ENCODE peak calls at places on chromosome 7, in six cellular contexts. V is neural progenitor cell; Z is psoas muscle; I is left ventricle myocardium inferior; Q is OCI-LY7; O is CD8-positive, alpha-beta T cell. N is an unnamed sample.
A peak's percentile ranks its signal among the peaks of the same experiment; 100 is the strongest.

GRCh38 chr7:27966219-27966780 is 214.3 kb downstream of the JAZF1 start:
- DNase-seq in O (no peak), I (no peak), V (no peak), Z (no peak), Q (peak; percentile 22), N (no peak)

GRCh38 chr7:18425873-18426520 is 69.6 kb upstream of the HDAC9 start:
- DNase-seq in I (no peak), O (no peak), Z (no peak), Q (no peak), V (no peak), N (no peak)

GRCh38 chr7:78968951-78969350 is 484.5 kb downstream of the MAGI2 start:
- DNase-seq in Q (no peak), V (no peak), I (no peak), O (no peak), Z (no peak), N (no peak)

GRCh38 chr7:38863609-38864291 is 45.2 kb downstream of the VPS41 start:
- DNase-seq in I (no peak), V (no peak), Z (no peak), O (no peak), Q (no peak), N (no peak)

GRCh38 chr7:96727534-96728088 is 18.0 kb upstream of the SEM1 start:
- DNase-seq in Q (no peak), I (no peak), V (no peak), O (no peak), Z (no peak), N (no peak)

GRCh38 chr7:114519215-114519614 is 104.6 kb downstream of the FOXP2 start:
- DNase-seq in Z (no peak), Q (no peak), V (peak; percentile 1), I (no peak), O (no peak), N (no peak)

GRCh38 chr7:41624818-41625217 is 78.1 kb downstream of the INHBA start:
- DNase-seq in Z (no peak), I (no peak), V (no peak), O (no peak), Q (no peak), N (no peak)

GRCh38 chr7:71220210-71220695 is 88.3 kb downstream of the GALNT17 start:
- DNase-seq in O (no peak), I (no peak), Q (no peak), V (no peak), Z (no peak), N (peak; percentile 75)

GRCh38 chr7:38506756-38507155 is 124.4 kb downstream of the AMPH start:
- DNase-seq in V (no peak), Q (no peak), O (no peak), I (no peak), Z (no peak), N (no peak)

GRCh38 chr7:76280408-76280807 is 22.1 kb upstream of the HSPB1 start:
- DNase-seq in Z (no peak), Q (no peak), O (no peak), V (peak; percentile 57), I (no peak), N (no peak)

GRCh38 chr7:113775401-113775800 is 143.4 kb downstream of the PPP1R3A start:
- DNase-seq in Z (no peak), O (no peak), V (no peak), I (no peak), Q (no peak), N (no peak)

GRCh38 chr7:112080441-112080840 is 125.8 kb downstream of the DOCK4 start:
- DNase-seq in Z (no peak), V (no peak), Q (peak; percentile 18), I (no peak), O (no peak), N (no peak)

GRCh38 chr7:47581821-47582747 is at the start of gene TNS3:
- DNase-seq in O (no peak), I (peak; percentile 44), Q (peak; percentile 71), V (peak; percentile 81), Z (peak; percentile 65), N (peak; percentile 45)

GRCh38 chr7:6375346-6376101 is 72.2 kb downstream of the DAGLB start:
- DNase-seq in I (no peak), Z (no peak), O (no peak), Q (peak; percentile 62), V (peak; percentile 45), N (peak; percentile 36)

GRCh38 chr7:32206987-32207386 is 136.8 kb upstream of the PDE1C start:
- DNase-seq in I (peak; percentile 19), V (peak; percentile 69), O (no peak), Q (no peak), Z (no peak), N (peak; percentile 37)

GRCh38 chr7:124762611-124763143 is 2.9 kb downstream of the GPR37 start:
- DNase-seq in Z (no peak), Q (no peak), V (no peak), I (no peak), O (no peak), N (no peak)

GRCh38 chr7:95527033-95527775 is 41.5 kb downstream of the ASB4 start:
- DNase-seq in V (peak; percentile 81), Q (peak; percentile 49), O (no peak), Z (peak; percentile 67), I (no peak), N (peak; percentile 65)

DNA sequence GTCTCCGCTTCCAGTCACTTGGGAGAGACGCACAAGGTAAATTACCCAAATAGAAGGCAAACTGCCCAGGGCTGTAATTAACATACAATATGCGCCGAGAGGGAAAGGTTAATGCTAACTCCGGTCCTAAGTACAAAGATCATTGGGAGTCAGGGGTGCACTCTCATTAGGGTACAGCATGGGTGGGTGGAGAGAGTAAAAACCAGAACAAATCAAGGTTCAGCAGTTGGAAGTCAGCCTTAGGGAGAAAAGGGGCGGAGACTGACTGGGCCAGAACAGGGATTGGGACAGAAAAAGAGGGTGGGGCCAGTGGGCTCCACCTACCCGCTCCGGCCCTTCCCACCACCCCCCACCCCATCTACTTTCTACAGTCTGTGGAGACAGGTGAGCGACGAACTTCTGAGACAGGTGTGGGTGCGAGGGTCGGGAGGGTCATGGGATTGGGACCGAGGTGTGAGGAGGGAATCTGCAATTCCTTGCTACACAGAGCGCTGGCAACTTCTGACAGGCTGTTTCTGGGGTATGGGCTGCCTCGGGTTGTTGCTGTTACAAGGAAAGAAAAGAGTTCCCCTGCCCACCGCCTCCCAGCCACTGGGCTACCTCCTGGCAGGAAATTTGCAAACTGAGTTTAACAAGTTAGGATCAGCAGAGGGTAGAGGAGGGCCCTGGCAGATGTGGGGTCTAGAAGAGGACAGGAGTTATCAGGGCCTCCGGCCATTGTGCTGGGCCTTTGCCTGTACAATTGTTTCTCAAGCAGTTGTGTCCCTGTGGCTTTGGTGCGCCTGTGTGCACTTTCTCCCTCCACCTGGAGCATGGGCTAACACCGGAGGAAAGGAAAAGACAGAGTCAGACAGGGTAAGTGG is at the start of gene TMEM139:
- DNase-seq in V (peak; percentile 51), Z (no peak), I (no peak), O (no peak), Q (no peak), N (no peak)
- H3K4me3 ChIP-seq in V (no peak within 1 kb of the TSS), Z (no peak within 1 kb of the TSS), I (peak within 1 kb of the TSS; percentile 57), O (no peak within 1 kb of the TSS), Q (peak within 1 kb of the TSS; percentile 42), N (no peak within 1 kb of the TSS)

DNA sequence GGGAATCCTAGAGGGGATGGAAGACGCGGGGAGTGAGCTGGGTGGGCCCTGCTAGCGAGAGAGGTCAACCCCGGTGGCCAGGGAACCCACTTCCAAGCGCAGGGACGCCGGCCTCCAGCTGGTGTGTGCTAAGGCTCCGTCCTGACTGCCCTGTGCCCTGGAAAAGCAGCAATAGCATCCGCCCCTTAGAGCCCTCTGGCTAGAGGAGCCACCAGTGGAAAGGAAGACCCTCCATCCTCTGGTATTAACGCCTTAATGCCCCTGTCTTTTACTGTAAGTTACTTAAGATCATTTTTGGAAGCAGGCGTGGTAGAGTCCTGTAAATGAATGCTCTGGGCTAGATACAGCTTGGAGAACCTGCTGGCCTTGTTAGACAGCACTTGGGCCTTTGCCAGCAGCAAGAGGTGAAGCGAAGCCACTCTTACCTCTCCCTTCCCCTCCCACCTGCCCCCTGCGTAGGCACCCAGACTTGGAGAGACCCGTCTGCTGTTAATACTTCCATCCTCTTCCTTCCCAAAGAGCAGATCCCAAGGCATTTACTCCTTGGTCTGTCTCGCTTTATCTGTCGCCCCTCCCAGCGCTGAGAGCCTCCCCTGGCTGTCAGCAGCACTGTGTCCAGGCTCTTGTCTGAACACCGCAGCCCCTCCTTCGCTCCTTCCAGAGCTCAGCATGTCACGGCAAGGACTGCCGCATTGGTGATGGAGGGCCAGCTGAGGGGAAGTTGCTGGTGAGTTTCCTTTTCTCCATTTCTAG is 4.6 kb downstream of the REPIN1 start:
- DNase-seq in V (peak; percentile 1), Z (peak; percentile 51), O (no peak), Q (peak; percentile 45), I (no peak), N (no peak)
- H3K36me3 ChIP-seq in V (no peaks in the 10 kb centered on the region), Z (peaks cover 51% of the 10 kb centered on the region), O (peaks cover 6% of the 10 kb centered on the region), Q (no peaks in the 10 kb centered on the region), I (peaks cover 41% of the 10 kb centered on the region), N (no peaks in the 10 kb centered on the region)

GRCh38 chr7:140610204-140611165 is 30.1 kb downstream of the DENND2A start:
- DNase-seq in Q (no peak), Z (no peak), I (no peak), O (no peak), V (no peak), N (no peak)
- H3K4me1 ChIP-seq in Q (no peaks in the 10 kb centered on the region), Z (peaks cover 8% of the 10 kb centered on the region), I (peaks cover 75% of the 10 kb centered on the region), O (no peaks in the 10 kb centered on the region), V (no peaks in the 10 kb centered on the region), N (no peaks in the 10 kb centered on the region)

GRCh38 chr7:30915751-30916150 is 4.1 kb downstream of the AQP1 start:
- DNase-seq in Z (peak; percentile 26), I (no peak), V (no peak), O (no peak), Q (no peak), N (no peak)

GRCh38 chr7:30917216-30917893 is 5.7 kb downstream of the AQP1 start:
- DNase-seq in Z (no peak), O (no peak), I (no peak), Q (no peak), V (no peak), N (no peak)

GRCh38 chr7:30914611-30915601 is 3.3 kb downstream of the AQP1 start:
- DNase-seq in I (no peak), O (no peak), V (no peak), Z (peak; percentile 32), Q (no peak), N (no peak)

GRCh38 chr7:30916767-30917166 is 5.1 kb downstream of the AQP1 start:
- DNase-seq in Q (no peak), I (no peak), Z (peak; percentile 24), V (no peak), O (no peak), N (no peak)

DNA sequence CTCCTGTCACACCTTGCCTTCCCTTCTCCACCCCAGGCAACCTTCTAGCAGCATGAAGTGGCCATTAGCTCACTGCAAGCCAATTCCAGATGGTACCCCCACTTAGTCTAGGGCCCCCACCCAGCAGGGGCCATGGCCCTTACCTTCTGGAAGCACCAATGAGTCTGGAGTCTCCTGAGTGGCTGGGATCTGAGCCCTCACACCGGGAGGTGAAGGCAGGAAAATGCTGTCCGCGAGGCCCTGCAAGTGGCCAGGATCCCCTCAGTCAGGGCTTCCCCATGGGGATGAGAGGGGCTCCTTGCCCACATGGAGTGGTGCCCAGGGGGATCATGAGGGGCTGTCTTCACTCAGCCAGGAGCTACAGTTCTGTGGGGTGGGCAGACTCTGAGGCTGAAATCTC is 4.6 kb downstream of the AQP1 start:
- DNase-seq in V (no peak), O (no peak), I (no peak), Q (no peak), Z (no peak), N (no peak)
- H3K4me3 ChIP-seq in V (no peak overlapping the region), O (no peak overlapping the region), I (peak overlapping the region; percentile 70), Q (no peak overlapping the region), Z (peak overlapping the region; percentile 60), N (no peak overlapping the region)

DNA sequence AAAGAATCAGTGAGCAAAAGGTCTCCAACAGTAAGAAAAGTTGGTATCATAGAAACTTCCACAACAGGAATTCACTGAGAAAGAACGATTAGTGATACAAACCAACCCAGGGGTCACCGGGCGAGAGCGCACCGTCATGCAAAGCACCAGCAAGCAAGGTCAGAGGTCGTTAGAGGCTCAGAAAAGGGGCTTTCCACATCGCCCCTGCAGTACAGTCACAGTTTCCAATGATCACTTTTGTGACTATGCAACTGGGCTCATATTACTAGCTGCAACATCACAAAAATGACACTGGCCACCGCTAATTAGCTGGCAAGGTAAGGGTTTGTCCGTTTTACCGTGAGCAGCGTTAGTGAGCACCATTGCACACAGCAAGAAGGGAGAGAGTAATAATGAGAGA is 237.3 kb downstream of the DNAJB6 start:
- DNase-seq in Q (no peak), I (no peak), V (no peak), Z (no peak), O (no peak), N (no peak)
- H3K36me3 ChIP-seq in Q (no peaks in the 10 kb centered on the region), I (no peaks in the 10 kb centered on the region), V (no peaks in the 10 kb centered on the region), Z (no peaks in the 10 kb centered on the region), O (no peaks in the 10 kb centered on the region), N (no peaks in the 10 kb centered on the region)